ENCODE peak calls at places on chromosome 2, in five cellular contexts. U is GM23248, R is NCI-H1105, P is transverse colon, G is EL. F is an unnamed sample.

GRCh38 chr2:10008809-10009176 is 34.6 kb upstream of the KLF11 start:
- DNase-seq in R (no peak), G (no peak), P (no peak), U (no peak), F (no peak)

GRCh38 chr2:223846524-223846923 is 9.1 kb upstream of the AP1S3 start:
- DNase-seq in P (no peak), U (peak), R (no peak), G (peak), F (no peak)

GRCh38 chr2:64692401-64692800 is 38.7 kb upstream of the SERTAD2 start:
- DNase-seq in U (peak), G (peak), R (no peak), P (no peak), F (no peak)

GRCh38 chr2:99602475-99602874 is 112.7 kb upstream of the REV1 start:
- DNase-seq in R (no peak), U (peak), G (peak), P (no peak), F (no peak)

GRCh38 chr2:157194097-157194688 is 63.3 kb upstream of the GALNT5 start:
- DNase-seq in G (peak), P (peak), R (peak), U (peak), F (peak)

GRCh38 chr2:168320267-168320666 is 72.9 kb upstream of the STK39 start:
- DNase-seq in P (no peak), G (no peak), R (no peak), U (peak), F (no peak)

GRCh38 chr2:203340791-203341487 is 12.7 kb downstream of the ABI2 start:
- DNase-seq in P (no peak), U (peak), R (no peak), G (peak), F (no peak)

GRCh38 chr2:102154364-102154763 is 11.8 kb downstream of the IL1R1 start:
- DNase-seq in P (no peak), R (no peak), U (no peak), G (no peak), F (no peak)

GRCh38 chr2:107808986-107809385 is 17.7 kb upstream of the RGPD4 start:
- DNase-seq in U (peak), G (peak), P (no peak), R (peak), F (no peak)

GRCh38 chr2:150133623-150134022 is 353.8 kb downstream of the RND3 start:
- DNase-seq in G (peak), P (no peak), R (no peak), U (peak), F (no peak)

GRCh38 chr2:100986157-100986556 is 15.9 kb upstream of the RPL31 start:
- DNase-seq in P (no peak), G (no peak), U (no peak), R (no peak), F (no peak)

GRCh38 chr2:6826081-6826913 is 39.4 kb downstream of the CMPK2 start:
- DNase-seq in U (peak), P (peak), R (no peak), G (peak), F (peak)

GRCh38 chr2:79801082-79801481 is 288.2 kb downstream of the CTNNA2 start:
- DNase-seq in U (no peak), P (no peak), G (no peak), R (no peak), F (no peak)

F was measured in GM12891.